ENCODE peak calls at places on chromosomes 1 and 21, in eight cellular contexts. E is CD8-positive, alpha-beta T cell; X is neural progenitor cell; M is tibial artery; H is lower lobe of right lung; P is PC-3; G is psoas muscle; J is lung. R is an unnamed sample.

GRCh38 chr1:93874025-93874651 is 4.9 kb downstream of the DNTTIP2 start:
- DNase-seq in E (no peak), X (peak; percentile 56), M (no peak), H (no peak), P (peak; percentile 84), G (no peak), J (no peak), R (peak; percentile 63)

GRCh38 chr1:9842781-9843575 is 19.2 kb upstream of the CLSTN1 start:
- DNase-seq in E (no peak), X (no peak), M (no peak), H (peak; percentile 43), P (peak; percentile 74), G (no peak), J (no peak), R (no peak)

GRCh38 chr1:211382714-211383480 is 56.3 kb downstream of the TRAF5 start:
- DNase-seq in E (peak; percentile 72), X (peak; percentile 95), M (peak; percentile 96), H (peak; percentile 97), P (peak; percentile 97), G (peak; percentile 94), J (peak; percentile 95), R (peak; percentile 97)

GRCh38 chr1:2574350-2574749 is 12.2 kb upstream of the PRXL2B start:
- DNase-seq in E (no peak), X (no peak), M (no peak), H (no peak), P (no peak), G (no peak), J (no peak), R (no peak)

GRCh38 chr1:1603671-1604373 is 3.9 kb upstream of the FNDC10 start:
- DNase-seq in E (no peak), X (no peak), M (no peak), H (no peak), P (no peak), G (no peak), J (no peak), R (no peak)

GRCh38 chr1:176241385-176242015 is 34.4 kb upstream of the COP1 start:
- DNase-seq in E (no peak), X (no peak), M (no peak), H (no peak), P (peak; percentile 68), G (no peak), J (no peak), R (peak; percentile 8)

GRCh38 chr1:153796786-153797659 is 21.8 kb downstream of the SLC27A3 start:
- DNase-seq in E (peak; percentile 90), X (peak; percentile 83), M (peak; percentile 87), H (peak; percentile 79), P (peak; percentile 92), G (peak; percentile 73), J (peak; percentile 84), R (peak; percentile 96)

GRCh38 chr1:23558140-23558871 is 995 bp downstream of the ID3 start:
- DNase-seq in E (peak; percentile 30), X (peak; percentile 45), M (peak; percentile 83), H (peak; percentile 81), P (peak; percentile 37), G (peak; percentile 66), J (peak; percentile 71), R (peak; percentile 66)

GRCh38 chr1:205570173-205570501 is 61.7 kb downstream of the ELK4 start:
- DNase-seq in E (no peak), X (no peak), M (no peak), H (no peak), P (no peak), G (no peak), J (no peak), R (no peak)

GRCh38 chr1:102562380-102562779 is 545.9 kb downstream of the COL11A1 start:
- DNase-seq in E (no peak), X (no peak), M (no peak), H (no peak), P (no peak), G (no peak), J (no peak), R (no peak)

GRCh38 chr1:12478612-12478985 is 139.4 kb downstream of the DHRS3 start:
- DNase-seq in E (peak; percentile 49), X (no peak), M (no peak), H (no peak), P (no peak), G (peak; percentile 29), J (no peak), R (no peak)
- H3K4me1 ChIP-seq in E (peaks cover 85% of the 10 kb centered on the region), X (peaks cover 15% of the 10 kb centered on the region), M (peaks cover 78% of the 10 kb centered on the region), H (peaks cover 84% of the 10 kb centered on the region), P (peaks cover 74% of the 10 kb centered on the region), G (peaks cover 82% of the 10 kb centered on the region), J (peaks cover 45% of the 10 kb centered on the region), R (peaks cover 9% of the 10 kb centered on the region)

GRCh38 chr1:109800291-109800690 is 36.6 kb upstream of the EPS8L3 start:
- DNase-seq in E (no peak), X (no peak), M (no peak), H (no peak), P (no peak), G (no peak), J (no peak), R (no peak)
- H3K4me1 ChIP-seq in E (peaks cover 71% of the 10 kb centered on the region), X (no peaks in the 10 kb centered on the region), M (peaks cover 18% of the 10 kb centered on the region), H (peaks cover 39% of the 10 kb centered on the region), P (no peaks in the 10 kb centered on the region), G (peaks cover 3% of the 10 kb centered on the region), J (peaks cover 18% of the 10 kb centered on the region), R (no peaks in the 10 kb centered on the region)

GRCh38 chr21:41365377-41366107 is 3.7 kb downstream of the MX2 start:
- DNase-seq in E (no peak), X (no peak), M (peak; percentile 38), H (no peak), P (no peak), G (no peak), J (no peak), R (no peak)

GRCh38 chr21:41363370-41364270 is 1.8 kb downstream of the MX2 start:
- DNase-seq in E (no peak), X (no peak), M (peak; percentile 11), H (no peak), P (no peak), G (no peak), J (no peak), R (no peak)

GRCh38 chr21:41362605-41363369 is 960 bp downstream of the MX2 start:
- DNase-seq in E (no peak), X (no peak), M (no peak), H (no peak), P (no peak), G (no peak), J (no peak), R (no peak)

GRCh38 chr21:41361786-41362604 is at the start of gene MX2:
- DNase-seq in E (peak; percentile 80), X (no peak), M (peak; percentile 78), H (peak; percentile 80), P (peak; percentile 48), G (peak; percentile 77), J (peak; percentile 61), R (no peak)

DNA sequence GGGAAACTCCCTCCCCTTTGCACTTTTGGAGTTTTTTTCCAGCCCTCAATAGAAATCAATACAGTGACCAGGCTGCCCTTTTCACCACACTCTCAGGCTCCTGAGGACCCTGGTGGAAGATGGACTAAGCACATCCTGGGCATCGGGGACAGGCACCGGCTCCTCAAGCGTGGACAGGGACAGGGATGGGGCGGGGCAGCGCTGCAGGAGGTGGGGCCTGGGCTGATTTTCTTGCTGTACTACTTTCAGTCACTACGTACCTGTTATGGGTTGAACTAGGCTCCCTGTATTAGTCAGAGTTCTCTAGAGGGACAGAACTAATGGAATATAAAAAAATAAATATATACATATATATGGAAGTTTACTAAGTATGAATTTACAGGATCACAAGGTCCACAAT is 2.5 kb downstream of the MX2 start:
- DNase-seq in E (no peak), X (no peak), M (peak; percentile 59), H (no peak), P (peak; percentile 29), G (no peak), J (no peak), R (no peak)
- H3K4me1 ChIP-seq in E (peaks cover 34% of the 10 kb centered on the region), X (peaks cover 2% of the 10 kb centered on the region), M (peaks cover 4% of the 10 kb centered on the region), H (peaks cover 27% of the 10 kb centered on the region), P (peaks cover 15% of the 10 kb centered on the region), G (no peaks in the 10 kb centered on the region), J (peaks cover 3% of the 10 kb centered on the region), R (peaks cover 4% of the 10 kb centered on the region)

GRCh38 chr21:45888361-45889009 is 93.1 kb upstream of the COL6A1 start:
- DNase-seq in E (peak; percentile 20), X (no peak), M (no peak), H (no peak), P (no peak), G (no peak), J (no peak), R (no peak)

GRCh38 chr21:45887788-45888187 is 93.8 kb upstream of the COL6A1 start:
- DNase-seq in E (no peak), X (no peak), M (no peak), H (no peak), P (no peak), G (no peak), J (no peak), R (no peak)

GRCh38 chr21:45885597-45885929 is 96.0 kb upstream of the COL6A1 start:
- DNase-seq in E (no peak), X (no peak), M (no peak), H (no peak), P (no peak), G (no peak), J (no peak), R (no peak)

GRCh38 chr21:45887121-45887611 is 94.4 kb upstream of the COL6A1 start:
- DNase-seq in E (no peak), X (no peak), M (no peak), H (no peak), P (no peak), G (no peak), J (no peak), R (no peak)

GRCh38 chr21:45886610-45887026 is 95.0 kb upstream of the COL6A1 start:
- DNase-seq in E (no peak), X (no peak), M (no peak), H (peak; percentile 23), P (no peak), G (no peak), J (no peak), R (no peak)
- H3K4me1 ChIP-seq in E (peaks cover 64% of the 10 kb centered on the region), X (no peaks in the 10 kb centered on the region), M (peaks cover 8% of the 10 kb centered on the region), H (no peaks in the 10 kb centered on the region), P (no peaks in the 10 kb centered on the region), G (no peaks in the 10 kb centered on the region), J (no peaks in the 10 kb centered on the region), R (no peaks in the 10 kb centered on the region)

DNA sequence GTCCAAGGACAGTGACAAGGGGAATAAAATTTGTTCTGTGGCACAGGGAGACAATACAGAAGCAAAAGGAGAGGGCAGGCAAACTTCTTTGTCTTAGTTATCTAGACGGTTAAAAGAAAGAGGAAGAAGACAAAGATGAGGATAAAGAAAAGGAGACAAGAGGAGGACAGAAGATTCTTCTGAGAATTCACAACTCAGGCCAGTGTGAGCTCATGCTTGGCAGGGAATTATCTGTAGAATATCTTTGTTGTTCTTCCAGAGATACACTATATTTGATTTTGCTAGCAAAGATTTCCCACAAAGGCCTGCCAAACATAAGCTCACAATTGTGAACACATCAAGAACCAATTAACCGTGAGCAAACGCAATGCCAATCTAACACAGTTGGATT is 21.4 kb downstream of the SLC16A1 start:
- DNase-seq in E (no peak), X (peak; percentile 15), M (no peak), H (no peak), P (no peak), G (no peak), J (no peak), R (no peak)
- H3K4me1 ChIP-seq in E (no peaks in the 10 kb centered on the region), X (peaks cover 40% of the 10 kb centered on the region), M (no peaks in the 10 kb centered on the region), H (no peaks in the 10 kb centered on the region), P (peaks cover 37% of the 10 kb centered on the region), G (peaks cover 43% of the 10 kb centered on the region), J (no peaks in the 10 kb centered on the region), R (peaks cover 41% of the 10 kb centered on the region)

DNA sequence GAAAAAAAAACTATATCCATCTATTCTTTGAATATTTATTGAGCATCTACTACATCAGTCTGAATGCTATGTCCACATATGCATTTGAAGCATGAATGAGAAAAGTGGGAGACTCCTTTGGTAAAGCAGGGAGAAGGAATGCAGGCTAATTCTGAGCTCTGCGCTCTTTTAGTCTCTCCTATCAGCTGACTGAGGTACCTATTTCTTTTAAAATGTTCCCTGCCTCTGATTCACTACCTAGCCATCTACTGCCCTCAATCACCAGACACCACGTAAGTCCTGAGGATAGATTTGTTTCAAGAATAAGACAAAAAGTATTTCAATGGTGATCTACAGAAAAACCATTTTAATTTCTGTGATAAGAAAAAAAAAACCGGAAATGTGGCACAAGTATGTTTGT is 3.8 kb upstream of the RGS13 start:
- DNase-seq in E (no peak), X (no peak), M (no peak), H (no peak), P (no peak), G (no peak), J (no peak), R (no peak)
- H3K4me1 ChIP-seq in E (no peaks in the 10 kb centered on the region), X (peaks cover 19% of the 10 kb centered on the region), M (peaks cover 5% of the 10 kb centered on the region), H (no peaks in the 10 kb centered on the region), P (peaks cover 23% of the 10 kb centered on the region), G (no peaks in the 10 kb centered on the region), J (no peaks in the 10 kb centered on the region), R (no peaks in the 10 kb centered on the region)